ENCODE peak calls at places on chromosomes 6 and 20, in eight cellular contexts. U, R, P, C, I, W, E and F are unnamed samples.

GRCh38 chr20:54168961-54169862 is 4.6 kb downstream of the CYP24A1 start:
- DNase-seq in U (no peak), R (no peak), P (no peak), C (no peak), I (no peak), W (no peak), E (no peak), F (no peak)

GRCh38 chr20:49166534-49167449 is 21.3 kb downstream of the STAU1 start:
- DNase-seq in U (no peak), R (no peak), P (no peak), C (no peak), I (no peak), W (no peak), E (no peak), F (peak; percentile 50)

GRCh38 chr6:148329568-148330299 is 12.9 kb upstream of the SASH1 start:
- DNase-seq in U (no peak), R (no peak), P (peak; percentile 98), C (no peak), I (no peak), W (peak; percentile 89), E (no peak), F (no peak)

GRCh38 chr6:74785236-74785635 is 420.6 kb downstream of the COL12A1 start:
- DNase-seq in U (no peak), R (no peak), P (peak; percentile 23), C (no peak), I (no peak), W (peak; percentile 28), E (peak; percentile 4), F (no peak)

GRCh38 chr20:19711126-19711525 is 46.9 kb upstream of the RIN2 start:
- DNase-seq in U (no peak), R (no peak), P (no peak), C (no peak), I (no peak), W (no peak), E (no peak), F (no peak)

GRCh38 chr20:57654998-57655811 is 35.0 kb upstream of the ZBP1 start:
- DNase-seq in U (no peak), R (peak; percentile 3), P (no peak), C (peak; percentile 60), I (no peak), W (no peak), E (peak; percentile 79), F (peak; percentile 23)

GRCh38 chr20:50415516-50416268 is 94.5 kb upstream of the PTPN1 start:
- DNase-seq in U (peak; percentile 59), R (peak; percentile 99), P (peak; percentile 95), C (peak; percentile 100), I (peak; percentile 39), W (peak; percentile 87), E (peak; percentile 97), F (no peak)

GRCh38 chr20:63416109-63416430 is 54.9 kb upstream of the CHRNA4 start:
- DNase-seq in U (no peak), R (no peak), P (no peak), C (no peak), I (no peak), W (no peak), E (no peak), F (no peak)

GRCh38 chr6:51842066-51842465 is 245.3 kb downstream of the PKHD1 start:
- DNase-seq in U (no peak), R (no peak), P (no peak), C (no peak), I (no peak), W (no peak), E (peak; percentile 28), F (no peak)

GRCh38 chr6:122576888-122577287 is 33.3 kb upstream of the PKIB start:
- DNase-seq in U (no peak), R (no peak), P (no peak), C (no peak), I (no peak), W (no peak), E (no peak), F (no peak)

GRCh38 chr6:122578961-122579360 is 31.2 kb upstream of the PKIB start:
- DNase-seq in U (no peak), R (no peak), P (no peak), C (no peak), I (no peak), W (no peak), E (no peak), F (no peak)

DNA sequence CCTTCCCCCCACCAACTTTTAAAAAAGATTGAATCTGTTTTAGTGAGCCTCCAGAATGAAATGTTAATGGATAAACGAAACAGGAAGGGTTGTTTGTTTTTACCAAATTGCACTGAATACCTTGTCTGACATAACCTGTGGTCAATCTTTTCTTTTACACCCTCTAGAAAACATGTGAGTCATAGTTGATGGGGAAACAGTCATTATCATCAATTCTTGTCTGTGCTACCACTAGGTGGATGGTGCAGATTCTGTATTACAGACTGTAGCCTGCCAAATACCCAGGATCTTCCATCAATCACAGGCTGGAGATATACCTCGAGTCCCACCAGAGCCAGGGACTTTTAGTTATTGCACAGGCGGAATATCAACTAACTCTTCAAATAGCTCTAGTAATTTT is 29.5 kb upstream of the PKIB start:
- DNase-seq in U (no peak), R (no peak), P (no peak), C (no peak), I (no peak), W (no peak), E (no peak), F (no peak)
- TF ChIP-seq CTCF in U (no peak), R (no peak), P (no peak), C (no peak), I (no peak), W (no peak), E (no peak), F (no peak)

GRCh38 chr6:169173532-169174268 is 79.9 kb downstream of the THBS2 start:
- DNase-seq in U (no peak), R (no peak), P (no peak), C (peak; percentile 63), I (no peak), W (peak; percentile 33), E (no peak), F (no peak)

GRCh38 chr6:169175360-169175887 is 78.2 kb downstream of the THBS2 start:
- DNase-seq in U (no peak), R (no peak), P (no peak), C (no peak), I (no peak), W (no peak), E (no peak), F (no peak)

GRCh38 chr6:169176361-169176991 is 77.2 kb downstream of the THBS2 start:
- DNase-seq in U (no peak), R (no peak), P (no peak), C (no peak), I (no peak), W (no peak), E (no peak), F (no peak)

GRCh38 chr6:169174516-169175359 is 78.9 kb downstream of the THBS2 start:
- DNase-seq in U (no peak), R (no peak), P (no peak), C (peak; percentile 44), I (no peak), W (no peak), E (no peak), F (no peak)

DNA sequence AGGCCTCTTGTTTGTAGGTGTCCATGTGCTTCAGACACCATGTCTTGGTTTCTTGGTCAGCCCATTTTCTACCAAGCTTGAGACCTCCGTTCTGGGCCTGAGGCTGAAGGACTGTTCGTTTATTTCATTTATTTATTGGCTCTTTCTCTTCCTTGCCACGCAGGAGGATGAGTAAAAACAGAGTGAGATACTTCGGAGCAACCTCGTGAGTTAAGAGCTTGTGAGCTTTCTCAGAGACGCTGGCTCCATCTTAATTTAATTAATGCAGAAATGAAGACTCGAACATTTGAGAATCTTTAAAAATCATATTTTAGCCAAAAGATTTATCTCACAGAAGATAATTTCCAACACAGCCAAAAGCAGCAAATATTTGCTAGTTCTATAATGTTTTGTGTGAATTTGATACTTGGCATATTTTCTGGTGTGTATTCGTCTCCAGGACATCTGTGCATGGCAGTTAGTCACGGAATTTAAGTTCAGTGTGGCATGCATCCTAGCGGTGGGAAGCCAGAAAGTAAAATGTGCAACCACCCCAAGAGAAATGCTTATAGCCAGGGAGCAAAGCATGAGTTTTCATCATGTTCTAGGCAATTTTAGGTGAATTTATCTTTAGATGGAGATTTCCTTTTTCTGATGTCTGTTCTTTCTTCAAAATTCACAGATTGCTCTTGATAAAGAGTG is 76.0 kb downstream of the THBS2 start:
- DNase-seq in U (no peak), R (no peak), P (peak; percentile 87), C (no peak), I (no peak), W (peak; percentile 23), E (no peak), F (no peak)
- TF ChIP-seq CTCF in U (no peak), R (no peak), P (peak; percentile 50), C (no peak), I (no peak), W (no peak), E (no peak), F (no peak)

GRCh38 chr20:9416421-9416820 is 98.0 kb upstream of the LAMP5 start:
- DNase-seq in U (no peak), R (no peak), P (no peak), C (no peak), I (no peak), W (no peak), E (no peak), F (no peak)

GRCh38 chr20:9413001-9413400 is 101.4 kb upstream of the LAMP5 start:
- DNase-seq in U (no peak), R (no peak), P (no peak), C (no peak), I (no peak), W (no peak), E (no peak), F (no peak)

GRCh38 chr20:9422335-9422734 is 92.1 kb upstream of the LAMP5 start:
- DNase-seq in U (no peak), R (no peak), P (no peak), C (no peak), I (no peak), W (peak; percentile 20), E (no peak), F (no peak)

GRCh38 chr20:9415426-9415825 is 99.0 kb upstream of the LAMP5 start:
- DNase-seq in U (peak; percentile 45), R (no peak), P (no peak), C (no peak), I (no peak), W (no peak), E (no peak), F (no peak)

GRCh38 chr20:9417665-9418064 is 96.7 kb upstream of the LAMP5 start:
- DNase-seq in U (no peak), R (no peak), P (peak; percentile 13), C (no peak), I (no peak), W (peak; percentile 83), E (no peak), F (no peak)
- TF ChIP-seq CTCF in U (no peak), R (no peak), P (no peak), C (no peak), I (no peak), W (no peak), E (no peak), F (no peak)

GRCh38 chr20:23118144-23118543 is 32.0 kb upstream of the CD93 start:
- DNase-seq in U (no peak), R (no peak), P (no peak), C (no peak), I (no peak), W (no peak), E (no peak), F (peak; percentile 74)
- TF ChIP-seq CTCF in U (no peak), R (no peak), P (no peak), C (no peak), I (no peak), W (no peak), E (no peak), F (no peak)